ENCODE peak calls at places on chromosomes 16 and 17, in four cellular contexts. C, X, J and H are unnamed samples.

GRCh38 chr17:39676198-39676819 is 8.1 kb downstream of the PNMT start:
- DNase-seq in X (peak; percentile 13), J (peak; percentile 69), C (no peak), H (no peak)

GRCh38 chr16:12062343-12063003 is 85.9 kb downstream of the SNX29 start:
- DNase-seq in X (no peak), J (no peak), C (no peak), H (no peak)

GRCh38 chr16:81220369-81220768 is 18.1 kb upstream of the BCO1 start:
- DNase-seq in J (peak; percentile 42), C (no peak), X (no peak), H (no peak)

GRCh38 chr17:5785867-5786509 is 201.7 kb upstream of the NLRP1 start:
- DNase-seq in J (no peak), X (peak; percentile 59), C (no peak), H (no peak)

GRCh38 chr16:13139661-13140241 is 238.4 kb downstream of the SHISA9 start:
- DNase-seq in X (no peak), C (no peak), J (no peak), H (no peak)

GRCh38 chr17:59362811-59363205 is 31.4 kb downstream of the YPEL2 start:
- DNase-seq in J (no peak), X (no peak), C (no peak), H (no peak)

GRCh38 chr16:66262253-66263167 is 104.0 kb upstream of the CDH5 start:
- DNase-seq in X (no peak), J (no peak), C (no peak), H (no peak)

GRCh38 chr16:10039220-10040096 is 142.8 kb downstream of the GRIN2A start:
- DNase-seq in J (no peak), C (no peak), X (no peak), H (peak; percentile 63)

GRCh38 chr17:58271532-58271931 is 9.2 kb downstream of the MPO start:
- DNase-seq in X (no peak), J (no peak), C (no peak), H (no peak)

GRCh38 chr16:17470871-17471744 is at the start of gene XYLT1:
- DNase-seq in X (no peak), J (no peak), C (no peak), H (peak; percentile 72)

GRCh38 chr16:11056090-11056988 is 112.0 kb downstream of the CLEC16A start:
- DNase-seq in C (peak; percentile 44), X (no peak), J (no peak), H (no peak)

GRCh38 chr16:79651363-79651762 is 50.8 kb upstream of the MAF start:
- DNase-seq in J (no peak), X (no peak), C (no peak), H (no peak)

GRCh38 chr17:57294075-57294474 is 37.8 kb downstream of the MSI2 start:
- DNase-seq in J (no peak), X (no peak), C (no peak), H (no peak)

GRCh38 chr17:33125552-33125950 is 133.9 kb downstream of the SPACA3 start:
- DNase-seq in J (no peak), C (no peak), X (no peak), H (no peak)

GRCh38 chr17:18318771-18319450 is 3.8 kb downstream of the SMCR8 start:
- DNase-seq in C (no peak), X (no peak), J (no peak), H (no peak)

GRCh38 chr16:67406628-67407027 is 9.6 kb downstream of the ZDHHC1 start:
- DNase-seq in C (no peak), J (no peak), X (no peak), H (no peak)

GRCh38 chr17:32142038-32142856 is at the start of gene RHOT1:
- DNase-seq in C (peak; percentile 73), X (peak; percentile 36), J (peak; percentile 83), H (peak; percentile 76)

GRCh38 chr16:74456290-74456625 is 35.0 kb upstream of the CLEC18B start:
- DNase-seq in J (no peak), X (no peak), C (no peak), H (no peak)

DNA sequence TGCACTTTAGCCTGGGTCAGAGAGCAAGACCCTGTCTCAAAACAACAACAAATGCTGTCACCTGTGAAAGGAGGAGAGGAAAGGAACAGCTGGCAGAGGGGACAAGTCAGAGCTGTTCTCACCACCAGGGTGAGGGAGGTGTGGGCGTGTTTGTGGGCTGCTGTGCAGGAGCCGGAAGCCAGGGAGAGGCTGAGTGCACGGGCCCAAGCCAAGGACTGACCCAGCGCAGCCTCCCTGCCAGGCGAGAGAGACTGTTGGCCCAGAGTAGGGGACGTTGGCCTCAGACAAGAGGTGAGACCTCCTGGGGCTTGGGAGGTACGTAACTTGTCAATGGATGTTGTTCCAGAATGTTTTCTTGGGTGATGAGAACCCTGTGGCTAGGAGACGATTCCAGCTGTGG is 10.7 kb downstream of the SPNS2 start:
- DNase-seq in X (peak; percentile 4), J (no peak), C (no peak), H (no peak)
- TF ChIP-seq ETV6 in X (no peak), J (no peak), C (no peak), H (no peak)

GRCh38 chr17:61218438-61218837 is 181.2 kb upstream of the TBX2 start:
- DNase-seq in J (no peak), X (no peak), C (no peak), H (no peak)
- TF ChIP-seq CREB1 in J (no peak), X (no peak), C (no peak), H (no peak)

DNA sequence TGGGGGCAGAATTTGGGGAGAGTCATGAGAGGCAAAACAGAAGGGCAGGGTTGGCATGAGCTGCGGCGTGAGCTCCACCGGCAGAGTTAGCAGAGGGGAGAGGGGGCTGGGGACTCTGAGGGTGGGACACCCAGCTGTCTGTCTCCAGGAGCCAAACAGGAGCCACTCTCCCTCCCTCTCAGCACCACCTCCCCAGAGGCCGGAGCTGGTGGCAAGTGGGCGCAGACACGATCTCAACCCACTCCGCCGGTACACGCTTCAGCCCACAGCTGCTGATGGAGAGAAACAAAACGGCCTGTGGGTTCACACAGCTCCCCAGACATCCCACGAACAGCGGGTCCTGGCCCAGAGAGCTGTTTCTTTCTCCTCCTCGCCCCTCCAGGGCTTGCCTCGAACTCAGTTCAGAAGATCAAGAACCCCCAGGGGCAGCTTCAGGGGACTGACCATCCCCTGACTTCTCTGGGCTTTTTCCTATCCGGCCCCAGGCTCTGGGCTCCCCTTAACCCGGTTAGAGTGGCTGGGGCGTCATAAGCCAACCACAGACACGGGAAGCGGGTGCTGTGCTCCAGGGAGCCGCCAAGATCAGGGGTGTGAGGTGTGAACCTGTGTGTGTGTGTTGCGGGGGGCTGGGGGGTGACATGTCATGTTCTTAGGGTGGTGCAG is 7.6 kb downstream of the RHBDF2 start:
- DNase-seq in X (no peak), C (no peak), J (no peak), H (no peak)
- TF ChIP-seq CREM in X (no peak), C (no peak), J (no peak), H (no peak)

DNA sequence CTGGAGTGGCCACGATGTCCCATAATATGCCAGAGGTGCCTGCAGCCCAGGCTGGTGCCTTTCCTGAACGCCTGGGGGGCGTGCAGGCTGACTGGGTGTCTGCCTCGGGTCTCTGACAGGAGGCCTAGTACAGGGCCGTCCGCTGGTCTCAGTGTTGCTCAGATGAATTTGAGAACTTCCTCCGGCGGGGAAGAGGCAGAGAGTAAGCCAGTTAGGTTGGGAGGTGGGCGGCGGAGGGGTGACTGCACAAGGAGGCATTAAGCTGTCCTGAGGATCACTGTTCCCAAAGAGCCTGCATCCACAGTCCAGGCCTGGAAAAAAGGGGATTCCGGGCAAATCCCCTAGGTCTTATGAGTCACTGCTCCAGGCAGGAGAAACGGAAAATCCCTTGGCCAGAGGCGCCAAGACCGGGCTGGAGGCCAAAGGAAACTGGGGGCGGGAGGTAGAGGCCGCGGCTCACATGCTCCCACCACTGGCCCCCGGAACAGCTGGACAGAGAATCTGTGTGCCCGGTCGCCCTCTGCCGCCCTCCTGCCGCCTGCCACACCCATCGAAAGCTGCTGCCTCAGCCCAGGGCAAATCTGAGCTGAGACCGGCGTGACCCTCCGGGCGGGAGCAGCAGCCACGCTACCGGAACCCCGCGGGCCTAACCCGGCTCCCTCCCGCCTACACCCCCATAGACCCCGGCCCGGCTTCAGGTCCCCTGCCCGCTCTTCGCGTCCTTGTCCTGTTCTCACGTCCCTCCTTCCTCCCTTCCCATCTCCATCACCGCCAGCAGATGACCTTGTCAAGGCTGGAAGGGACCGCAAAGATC is 1.2 kb downstream of the TRIM47 start:
- DNase-seq in J (no peak), X (no peak), C (peak; percentile 74), H (no peak)
- TF ChIP-seq ETV6 in J (no peak), X (no peak), C (no peak), H (no peak)

GRCh38 chr17:64418506-64419339 is 28.1 kb upstream of the PECAM1 start:
- DNase-seq in X (no peak), C (peak; percentile 67), J (peak; percentile 71), H (no peak)
- TF ChIP-seq CREB1 in X (no peak), C (no peak), J (peak; percentile 13), H (no peak)

GRCh38 chr16:4141604-4142003 is 25.4 kb upstream of the ADCY9 start:
- DNase-seq in J (no peak), X (no peak), C (no peak), H (no peak)

GRCh38 chr16:4142268-4142667 is 26.0 kb upstream of the ADCY9 start:
- DNase-seq in X (peak; percentile 42), C (no peak), J (no peak), H (no peak)

GRCh38 chr16:4139968-4140367 is 23.7 kb upstream of the ADCY9 start:
- DNase-seq in C (no peak), X (no peak), J (no peak), H (no peak)

GRCh38 chr16:4138735-4139134 is 22.5 kb upstream of the ADCY9 start:
- DNase-seq in C (no peak), J (no peak), X (no peak), H (no peak)

DNA sequence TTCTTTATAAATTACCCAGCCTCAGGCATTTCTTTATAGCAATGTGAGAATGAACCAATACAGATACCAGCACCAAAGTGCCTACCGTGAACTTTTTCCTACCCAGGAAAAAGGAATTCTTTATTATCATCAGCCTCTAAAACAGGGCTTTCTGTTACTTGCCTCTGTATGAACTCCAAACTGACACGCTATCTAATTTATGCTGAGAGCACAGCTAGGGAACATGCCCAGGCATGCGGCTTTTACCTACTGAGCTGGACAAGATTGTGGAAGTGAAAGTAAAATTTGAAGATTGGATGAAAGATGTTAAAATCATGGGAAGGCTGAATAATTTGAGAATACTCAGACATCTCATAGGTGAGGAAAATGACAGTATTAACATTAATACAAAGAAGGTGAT is 24.4 kb upstream of the ADCY9 start:
- DNase-seq in X (peak; percentile 38), C (no peak), J (no peak), H (no peak)
- TF ChIP-seq CREM in X (no peak), C (no peak), J (no peak), H (no peak)

DNA sequence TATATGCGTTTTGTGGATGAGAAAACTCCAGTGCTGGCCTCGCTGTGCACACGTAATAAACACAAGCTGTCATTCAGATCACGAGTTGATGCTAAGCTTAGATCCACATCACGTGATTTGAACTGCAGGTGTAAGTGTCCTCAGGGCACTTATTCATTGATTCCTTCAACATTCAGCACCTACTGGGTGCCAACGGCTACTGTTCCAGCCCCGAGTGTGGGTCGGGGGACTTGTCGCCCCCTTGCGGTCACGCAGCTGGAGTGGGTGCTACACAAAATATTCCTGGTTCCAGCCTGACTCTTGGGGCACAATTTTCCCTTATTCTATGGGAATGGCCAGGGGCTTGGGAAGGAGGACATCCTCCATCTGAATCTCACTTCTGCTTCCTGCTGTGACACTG is 29.9 kb upstream of the GINS2 start:
- DNase-seq in C (peak; percentile 25), J (peak; percentile 67), X (no peak), H (peak; percentile 77)
- TF ChIP-seq ETV6 in C (no peak), J (no peak), X (no peak), H (no peak)